ENCODE peak calls at places on chromosomes 11 and 22, in four cellular contexts. V is heart left ventricle, A is left ventricle myocardium inferior, K is MCF 10A. G is an unnamed sample.

GRCh38 chr11:196786-197731 is 4.2 kb downstream of the SCGB1C1 start:
- DNase-seq in V (no peak), K (no peak), A (no peak), G (peak; percentile 82)

GRCh38 chr11:93567406-93567819 is 24.2 kb upstream of the SMCO4 start:
- DNase-seq in K (peak; percentile 80), V (peak; percentile 86), A (peak; percentile 74), G (peak; percentile 20)

GRCh38 chr22:21082248-21082647 is 36.5 kb downstream of the LRRC74B start:
- DNase-seq in A (no peak), V (no peak), K (peak; percentile 12), G (no peak)

GRCh38 chr22:35705141-35705540 is 12.5 kb upstream of the APOL5 start:
- DNase-seq in A (no peak), K (peak; percentile 71), V (no peak), G (no peak)

GRCh38 chr11:64787526-64788320 is 9.4 kb upstream of the SF1 start:
- DNase-seq in A (no peak), V (no peak), K (peak; percentile 66), G (no peak)

GRCh38 chr11:109726061-109726460 is 304.1 kb downstream of the C11orf87 start:
- DNase-seq in A (no peak), K (no peak), V (no peak), G (no peak)

GRCh38 chr11:36719708-36720107 is 121.7 kb upstream of the RAG2 start:
- DNase-seq in V (no peak), A (no peak), K (no peak), G (no peak)

GRCh38 chr11:123478352-123478986 is 48.4 kb downstream of the GRAMD1B start:
- DNase-seq in A (no peak), V (peak; percentile 50), K (peak; percentile 71), G (peak; percentile 22)

GRCh38 chr11:31340903-31341572 is 28.5 kb downstream of the DCDC1 start:
- DNase-seq in K (peak; percentile 52), A (no peak), V (no peak), G (no peak)

GRCh38 chr11:112785717-112786116 is 175.5 kb upstream of the NCAM1 start:
- DNase-seq in A (no peak), V (peak; percentile 60), K (peak; percentile 35), G (peak; percentile 38)

DNA sequence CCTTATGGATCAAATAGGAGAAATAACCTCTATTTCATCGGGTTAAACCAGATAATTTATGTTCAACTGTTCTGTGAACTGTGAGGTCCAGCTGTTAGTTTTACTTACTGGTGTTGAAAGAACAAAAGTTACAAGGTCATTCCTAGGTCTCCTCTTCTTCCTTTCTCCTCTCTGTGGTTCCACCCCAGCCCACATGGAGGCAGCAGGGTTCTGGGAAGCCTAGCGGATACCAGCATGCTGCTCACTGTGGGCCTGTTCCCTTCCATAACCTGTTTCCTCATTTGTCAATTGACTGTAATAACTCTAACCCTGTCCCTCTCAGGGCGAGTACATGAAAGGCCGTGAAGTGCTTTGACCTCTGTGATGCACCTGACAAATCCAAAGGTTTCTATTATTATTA is 27.8 kb downstream of the RELT start:
- DNase-seq in V (peak; percentile 79), K (peak; percentile 49), A (peak; percentile 76), G (no peak)
- TF ChIP-seq CTCF in V (peak; percentile 86), K (peak; percentile 55), A (peak; percentile 87), G (no peak)

GRCh38 chr11:121282376-121282775 is 10.2 kb upstream of the SC5D start:
- DNase-seq in A (no peak), K (peak; percentile 16), V (no peak), G (no peak)
- TF ChIP-seq CTCF in A (no peak), K (no peak), V (no peak), G (no peak)

GRCh38 chr11:96049426-96049825 is 125.5 kb upstream of the MTMR2 start:
- DNase-seq in V (no peak), A (no peak), K (peak; percentile 32), G (no peak)

GRCh38 chr11:96054870-96055705 is 131.2 kb upstream of the MTMR2 start:
- DNase-seq in K (peak; percentile 49), V (no peak), A (no peak), G (no peak)

GRCh38 chr11:96052921-96053631 is 129.2 kb upstream of the MTMR2 start:
- DNase-seq in A (no peak), K (no peak), V (no peak), G (no peak)

GRCh38 chr11:96051820-96052219 is 127.9 kb upstream of the MTMR2 start:
- DNase-seq in K (no peak), V (no peak), A (no peak), G (no peak)

DNA sequence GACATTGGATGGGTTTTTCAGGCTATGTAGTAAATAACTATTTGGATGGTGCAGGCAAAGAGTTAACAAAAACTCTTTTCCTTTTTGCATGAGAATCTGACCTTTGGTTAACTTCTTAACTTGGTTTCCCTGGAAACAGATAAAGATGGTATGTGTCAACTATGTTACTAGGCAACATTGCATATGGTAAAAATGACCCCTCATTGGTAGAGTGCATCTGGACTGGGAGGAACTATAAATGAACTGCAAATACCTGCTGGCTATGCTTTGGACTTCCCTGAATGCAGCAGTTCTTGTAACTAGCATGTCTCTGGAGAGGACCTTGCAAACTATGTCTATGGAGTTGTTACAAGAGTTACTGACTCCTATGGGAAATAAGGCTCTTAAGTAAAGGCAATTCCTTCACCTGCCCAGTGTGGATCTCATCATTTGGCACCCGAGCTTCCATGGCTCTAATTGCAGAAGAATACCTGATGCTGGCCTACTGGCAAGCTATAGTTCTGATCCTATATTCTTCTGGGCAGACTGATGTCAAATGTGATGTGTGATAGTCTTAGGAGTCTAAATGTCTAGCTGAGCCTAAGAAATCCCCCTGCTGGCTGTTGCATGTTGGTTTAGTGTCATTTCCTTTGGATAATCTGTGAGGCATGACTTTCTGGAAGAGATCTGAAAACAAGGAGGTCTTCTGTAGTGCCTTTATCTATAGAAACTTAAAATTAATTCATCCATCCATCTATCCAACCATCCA is 126.7 kb upstream of the MTMR2 start:
- DNase-seq in K (no peak), V (no peak), A (no peak), G (no peak)
- TF ChIP-seq CTCF in K (no peak), V (no peak), A (no peak), G (no peak)

GRCh38 chr11:19800162-19800561 is 87.5 kb downstream of the NAV2 start:
- DNase-seq in A (no peak), K (peak; percentile 27), V (no peak), G (no peak)
- TF ChIP-seq CTCF in A (peak; percentile 41), K (no peak), V (peak; percentile 45), G (no peak)

GRCh38 chr22:17541476-17541875 is 21.8 kb upstream of the SLC25A18 start:
- DNase-seq in K (no peak), V (no peak), A (no peak), G (no peak)

GRCh38 chr22:17542452-17542851 is 20.8 kb upstream of the SLC25A18 start:
- DNase-seq in K (no peak), A (no peak), V (no peak), G (peak; percentile 59)

GRCh38 chr22:17536269-17536668 is 27.0 kb upstream of the SLC25A18 start:
- DNase-seq in A (no peak), K (peak; percentile 21), V (peak; percentile 39), G (no peak)

GRCh38 chr22:17537155-17537554 is 26.1 kb upstream of the SLC25A18 start:
- DNase-seq in K (no peak), V (no peak), A (no peak), G (no peak)

GRCh38 chr22:17540481-17540880 is 22.8 kb upstream of the SLC25A18 start:
- DNase-seq in V (no peak), K (no peak), A (no peak), G (no peak)
- TF ChIP-seq CTCF in V (no peak), K (no peak), A (peak; percentile 27), G (no peak)

DNA sequence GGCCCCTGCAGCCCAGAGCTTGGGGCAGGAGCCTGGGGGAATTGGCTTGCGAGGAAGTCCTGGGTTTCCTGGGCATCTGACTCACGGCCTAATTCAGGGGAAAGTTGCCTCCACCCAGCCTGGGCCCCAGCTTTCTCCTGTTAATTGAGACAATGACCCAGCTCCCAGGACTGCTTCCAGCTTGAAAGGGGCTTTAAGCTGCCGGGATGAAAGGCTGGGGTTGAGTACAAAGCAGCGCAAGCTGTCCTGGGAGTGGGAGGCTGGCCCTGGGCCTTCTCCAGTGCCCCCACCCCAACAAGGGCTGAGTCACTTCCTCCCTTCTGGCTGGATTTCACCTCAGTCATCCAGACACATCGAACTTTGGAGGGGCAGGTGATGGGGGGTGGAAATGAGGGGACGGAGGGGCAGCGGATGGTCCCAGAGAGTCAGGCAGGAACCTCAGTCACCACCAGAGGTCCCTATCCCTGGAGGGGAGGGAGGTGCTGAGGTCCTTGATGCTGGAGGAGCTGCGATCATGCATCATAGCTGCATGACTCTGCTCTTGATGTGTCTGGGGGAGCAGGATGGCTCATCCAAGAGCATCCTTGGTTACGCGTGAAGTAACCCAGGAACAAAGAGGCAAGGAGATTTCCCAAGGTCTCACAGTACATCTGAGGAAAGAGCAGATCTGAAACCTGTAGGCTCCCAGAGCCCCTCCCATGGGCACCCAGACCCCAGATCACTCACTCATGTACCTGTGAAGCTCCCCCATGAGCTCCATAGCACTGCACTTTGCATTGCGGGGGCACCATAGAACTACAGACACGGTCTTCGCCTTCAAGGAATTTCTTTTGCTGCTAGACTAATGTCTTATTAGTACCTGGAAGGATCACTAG is 30.0 kb upstream of the OAF start:
- DNase-seq in K (no peak), A (no peak), V (peak; percentile 62), G (peak; percentile 83)
- TF ChIP-seq CTCF in K (no peak), A (no peak), V (no peak), G (no peak)